ENCODE peak calls at places on chromosomes 13 and 19, in eight cellular contexts. Y is iPS-NIHi11, K is uterus, J is amniotic stem cell, T is activated T-helper 1 cell treated with Interleukin-2 at 50 U/mL for 16 hours, P is transverse colon, O is lung, Q is omental fat pad. B is an unnamed sample.

GRCh38 chr19:40238775-40239174 is 12.3 kb upstream of the CCNP start:
- DNase-seq in Y (no peak), K (no peak), J (no peak), T (no peak), P (no peak), O (no peak), Q (no peak), B (no peak)

GRCh38 chr13:33235078-33235477 is 50.5 kb downstream of the STARD13 start:
- DNase-seq in Y (no peak), K (no peak), J (no peak), T (no peak), P (no peak), O (no peak), Q (no peak), B (no peak)

GRCh38 chr19:20928371-20928770 is 5.3 kb downstream of the ZNF85 start:
- DNase-seq in Y (no peak), K (no peak), J (no peak), T (no peak), P (no peak), O (no peak), Q (no peak), B (no peak)

GRCh38 chr13:112131081-112131739 is 64.3 kb downstream of the SOX1 start:
- DNase-seq in Y (no peak), K (no peak), J (no peak), T (no peak), P (no peak), O (no peak), Q (no peak), B (no peak)

GRCh38 chr19:31553844-31554215 is 204.6 kb upstream of the TSHZ3 start:
- DNase-seq in Y (no peak), K (no peak), J (no peak), T (no peak), P (peak; percentile 19), O (no peak), Q (no peak), B (peak; percentile 97)

GRCh38 chr19:41937525-41937924 is 9.3 kb upstream of the ERFL start:
- DNase-seq in Y (no peak), K (no peak), J (no peak), T (no peak), P (no peak), O (no peak), Q (no peak), B (no peak)

GRCh38 chr19:11387154-11388034 is 3.3 kb upstream of the EPOR start:
- DNase-seq in Y (no peak), K (no peak), J (no peak), T (no peak), P (no peak), O (no peak), Q (no peak), B (no peak)

GRCh38 chr13:42660367-42660965 is 86.5 kb downstream of the TNFSF11 start:
- DNase-seq in Y (no peak), K (no peak), J (no peak), T (no peak), P (no peak), O (no peak), Q (no peak), B (no peak)

GRCh38 chr19:33676999-33677665 is 55.4 kb downstream of the CHST8 start:
- DNase-seq in Y (no peak), K (no peak), J (no peak), T (no peak), P (no peak), O (no peak), Q (no peak), B (no peak)

GRCh38 chr19:11480927-11481776 is at the start of gene ELAVL3:
- DNase-seq in Y (peak; percentile 83), K (no peak), J (no peak), T (no peak), P (no peak), O (no peak), Q (no peak), B (no peak)

GRCh38 chr13:105778196-105778595 is 757.3 kb downstream of the EFNB2 start:
- DNase-seq in Y (no peak), K (no peak), J (no peak), T (no peak), P (no peak), O (no peak), Q (no peak), B (no peak)

GRCh38 chr13:79482271-79482970 is 1.5 kb downstream of the NDFIP2 start:
- DNase-seq in Y (no peak), K (no peak), J (no peak), T (no peak), P (no peak), O (no peak), Q (no peak), B (no peak)

GRCh38 chr13:36453518-36453917 is 21.2 kb downstream of the CCNA1 start:
- DNase-seq in Y (peak; percentile 37), K (no peak), J (no peak), T (no peak), P (no peak), O (no peak), Q (no peak), B (no peak)